ENCODE peak calls at places on chromosomes 5 and 9, in four cellular contexts. Z is ovary, I is A549, O is substantia nigra. G is an unnamed sample.

GRCh38 chr5:39892708-39893107 is 467.9 kb upstream of the DAB2 start:
- DNase-seq in Z (no peak), I (no peak), O (no peak), G (peak)

GRCh38 chr5:135243194-135244191 is 155.5 kb downstream of the MACROH2A1 start:
- DNase-seq in Z (peak), I (no peak), O (no peak), G (no peak)

GRCh38 chr9:22049411-22049810 is 40.3 kb upstream of the CDKN2B start:
- DNase-seq in Z (no peak), I (no peak), O (no peak), G (peak)

GRCh38 chr5:140342287-140342686 is 4.1 kb downstream of the HBEGF start:
- DNase-seq in Z (no peak), I (no peak), O (no peak), G (no peak)

GRCh38 chr5:149938272-149938671 is 6.3 kb downstream of the PDE6A start:
- DNase-seq in Z (no peak), I (peak), O (no peak), G (peak)

GRCh38 chr5:117652640-117653280 is 1078.1 kb upstream of the SEMA6A start:
- DNase-seq in Z (no peak), I (no peak), O (no peak), G (no peak)

GRCh38 chr5:121967187-121967586 is 5.4 kb downstream of the SRFBP1 start:
- DNase-seq in Z (no peak), I (peak), O (no peak), G (peak)

GRCh38 chr5:98309785-98310566 is 463.5 kb upstream of the RGMB start:
- DNase-seq in Z (no peak), I (peak), O (peak), G (peak)

GRCh38 chr5:150219142-150219541 is 29.3 kb downstream of the SLC6A7 start:
- DNase-seq in Z (no peak), I (no peak), O (no peak), G (no peak)

GRCh38 chr5:37005946-37006540 is 129.5 kb downstream of the NIPBL start:
- DNase-seq in Z (no peak), I (peak), O (no peak), G (no peak)

GRCh38 chr9:69916950-69917349 is 96.3 kb downstream of the CFAP95 start:
- DNase-seq in Z (no peak), I (no peak), O (no peak), G (no peak)

GRCh38 chr5:178114325-178115135 is 1.2 kb downstream of the N4BP3 start:
- DNase-seq in Z (no peak), I (no peak), O (no peak), G (no peak)

GRCh38 chr5:149633671-149634350 is 52.5 kb downstream of the ARHGEF37 start:
- DNase-seq in Z (no peak), I (no peak), O (no peak), G (peak)

GRCh38 chr9:99748251-99748650 is 73.4 kb upstream of the NR4A3 start:
- DNase-seq in Z (no peak), I (no peak), O (no peak), G (no peak)

GRCh38 chr9:114893622-114894021 is 36.8 kb downstream of the TNFSF8 start:
- DNase-seq in Z (no peak), I (no peak), O (no peak), G (no peak)
- H3K27ac ChIP-seq in Z (no peak), I (peak), O (no peak), G (peak)

GRCh38 chr9:79611091-79611614 is 39.4 kb downstream of the TLE4 start:
- DNase-seq in Z (no peak), I (no peak), O (no peak), G (peak)
- H3K27ac ChIP-seq in Z (no peak), I (peak), O (no peak), G (peak)

GRCh38 chr9:129053020-129053419 is 16.6 kb downstream of the MIGA2 start:
- DNase-seq in Z (no peak), I (no peak), O (no peak), G (no peak)
- H3K27ac ChIP-seq in Z (no peak), I (no peak), O (no peak), G (no peak)

GRCh38 chr5:156475831-156476551 is 149.0 kb downstream of the SGCD start:
- DNase-seq in Z (peak), I (peak), O (no peak), G (peak)

GRCh38 chr5:156471893-156472292 is 144.9 kb downstream of the SGCD start:
- DNase-seq in Z (no peak), I (no peak), O (no peak), G (no peak)

GRCh38 chr5:156475182-156475830 is 148.3 kb downstream of the SGCD start:
- DNase-seq in Z (no peak), I (no peak), O (no peak), G (no peak)

GRCh38 chr5:156473271-156473935 is 146.4 kb downstream of the SGCD start:
- DNase-seq in Z (no peak), I (peak), O (no peak), G (peak)

GRCh38 chr5:156474251-156474650 is 147.3 kb downstream of the SGCD start:
- DNase-seq in Z (peak), I (no peak), O (peak), G (peak)
- H3K27ac ChIP-seq in Z (no peak), I (peak), O (peak), G (no peak)

GRCh38 chr9:136170291-136170901 is 34.5 kb downstream of the LHX3 start:
- DNase-seq in Z (no peak), I (peak), O (no peak), G (no peak)
- H3K27ac ChIP-seq in Z (no peak), I (peak), O (no peak), G (no peak)

DNA sequence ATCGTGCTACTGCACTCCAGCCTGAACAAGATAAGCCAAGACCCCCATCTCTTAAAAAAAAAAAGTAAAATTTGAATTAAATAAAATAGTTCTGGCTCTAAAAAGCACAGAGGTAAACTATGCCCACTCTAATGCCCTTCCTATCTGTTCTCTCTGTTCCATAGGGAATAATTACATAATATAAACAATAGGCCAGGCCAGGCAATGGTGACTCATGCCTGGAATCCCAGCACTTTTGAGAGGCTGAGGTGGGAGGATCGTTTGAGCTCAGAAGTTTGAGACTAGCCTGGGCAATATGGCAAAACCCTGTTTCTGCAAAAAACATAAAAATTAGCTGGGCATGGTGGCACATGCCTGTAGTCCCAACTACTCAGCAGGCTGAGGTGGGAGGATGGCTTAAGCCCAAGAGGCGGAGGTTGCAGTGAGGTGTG is 47.4 kb downstream of the MYO10 start:
- DNase-seq in Z (no peak), I (peak), O (no peak), G (peak)
- H3K27ac ChIP-seq in Z (no peak), I (peak), O (no peak), G (peak)

GRCh38 chr9:135279385-135279784 is 191.9 kb downstream of the OLFM1 start:
- DNase-seq in Z (no peak), I (no peak), O (no peak), G (no peak)
- H3K27ac ChIP-seq in Z (no peak), I (no peak), O (no peak), G (no peak)